ENCODE peak calls at places on chromosomes 13 and 19, in six cellular contexts. A is frontal cortex; K is stimulated activated CD4-positive, alpha-beta T cell treated with anti-CD3 and anti-CD28 coated beads, Interleukin-4, amount 100 ng/mL, for 1 hour; J is CD8-positive, alpha-beta memory T cell; V is mucosa of descending colon; H is A549. E is an unnamed sample.

GRCh38 chr13:31950121-31950810 is 81.3 kb upstream of the FRY start:
- DNase-seq in A (no peak), K (no peak), J (no peak), V (no peak), H (no peak), E (no peak)

GRCh38 chr13:27622102-27622820 is 569 bp downstream of the POLR1D start:
- DNase-seq in A (no peak), K (no peak), J (peak), V (no peak), H (no peak), E (no peak)

GRCh38 chr13:99774644-99775043 is 196.9 kb downstream of the ZIC5 start:
- DNase-seq in A (no peak), K (no peak), J (no peak), V (no peak), H (no peak), E (no peak)

GRCh38 chr13:21511841-21512240 is 52.7 kb upstream of the ZDHHC20 start:
- DNase-seq in A (no peak), K (no peak), J (no peak), V (no peak), H (no peak), E (no peak)

GRCh38 chr13:43822969-43823368 is 36.2 kb upstream of the ENOX1 start:
- DNase-seq in A (no peak), K (no peak), J (no peak), V (no peak), H (no peak), E (no peak)

GRCh38 chr19:45564131-45564780 is 20.3 kb downstream of the OPA3 start:
- DNase-seq in A (no peak), K (no peak), J (no peak), V (no peak), H (no peak), E (no peak)

GRCh38 chr13:48233097-48233885 is at the start of gene ITM2B:
- DNase-seq in A (peak), K (peak), J (peak), V (peak), H (peak), E (peak)

GRCh38 chr13:25415196-25415595 is 43.4 kb downstream of the ATP8A2 start:
- DNase-seq in A (no peak), K (no peak), J (no peak), V (no peak), H (no peak), E (no peak)

GRCh38 chr13:69571606-69572323 is 535.9 kb upstream of the ATXN8OS start:
- DNase-seq in A (no peak), K (no peak), J (no peak), V (no peak), H (no peak), E (no peak)

GRCh38 chr13:109807345-109807744 is 21.0 kb upstream of the IRS2 start:
- DNase-seq in A (no peak), K (no peak), J (no peak), V (no peak), H (no peak), E (no peak)

GRCh38 chr19:42433503-42434260 is 6.5 kb upstream of the LIPE start:
- DNase-seq in A (no peak), K (peak), J (peak), V (peak), H (peak), E (peak)

GRCh38 chr13:86002921-86003488 is 203.8 kb upstream of the SLITRK6 start:
- DNase-seq in A (no peak), K (no peak), J (no peak), V (no peak), H (no peak), E (no peak)

GRCh38 chr13:107422421-107422820 is 792.9 kb downstream of the LIG4 start:
- DNase-seq in A (no peak), K (no peak), J (no peak), V (no peak), H (no peak), E (no peak)

GRCh38 chr13:100014621-100015020 is 33.0 kb downstream of the ZIC2 start:
- DNase-seq in A (no peak), K (no peak), J (no peak), V (no peak), H (no peak), E (no peak)

GRCh38 chr19:47663911-47664771 is 49.1 kb upstream of the EHD2 start:
- DNase-seq in A (no peak), K (no peak), J (no peak), V (no peak), H (peak), E (peak)

GRCh38 chr19:40162104-40162503 is 29.1 kb upstream of the MAP3K10 start:
- DNase-seq in A (no peak), K (no peak), J (no peak), V (no peak), H (no peak), E (no peak)

GRCh38 chr13:19153782-19154450 is 27.7 kb downstream of the TUBA3C start:
- DNase-seq in A (no peak), K (no peak), J (no peak), V (no peak), H (no peak), E (no peak)

GRCh38 chr13:19181621-19182485 is at the start of gene TUBA3C:
- DNase-seq in A (no peak), K (no peak), J (no peak), V (no peak), H (no peak), E (no peak)

GRCh38 chr13:109998808-109999528 is 212.6 kb upstream of the IRS2 start:
- DNase-seq in A (no peak), K (no peak), J (no peak), V (no peak), H (peak), E (no peak)

GRCh38 chr13:89363144-89363543 is 1692.0 kb downstream of the SLITRK5 start:
- DNase-seq in A (no peak), K (no peak), J (no peak), V (peak), H (no peak), E (no peak)

GRCh38 chr19:3029070-3029923 is at the start of gene TLE2:
- DNase-seq in A (peak), K (no peak), J (no peak), V (no peak), H (no peak), E (no peak)

GRCh38 chr19:58518261-58519086 is 1.1 kb downstream of the ZBTB45 start:
- DNase-seq in A (no peak), K (no peak), J (no peak), V (peak), H (no peak), E (no peak)

GRCh38 chr19:1657632-1658445 is 5.4 kb upstream of the TCF3 start:
- DNase-seq in A (no peak), K (no peak), J (no peak), V (peak), H (no peak), E (no peak)

GRCh38 chr13:110957181-110957884 is 42.5 kb upstream of the ANKRD10 start:
- DNase-seq in A (no peak), K (no peak), J (no peak), V (no peak), H (no peak), E (no peak)

GRCh38 chr13:28564030-28564429 is 69.1 kb upstream of the FLT1 start:
- DNase-seq in A (no peak), K (no peak), J (no peak), V (peak), H (no peak), E (no peak)

GRCh38 chr13:110812111-110812868 is 98.8 kb downstream of the ING1 start:
- DNase-seq in A (no peak), K (no peak), J (no peak), V (no peak), H (no peak), E (no peak)

GRCh38 chr13:79227418-79227817 is 178.6 kb downstream of the RBM26 start:
- DNase-seq in A (no peak), K (no peak), J (no peak), V (no peak), H (no peak), E (no peak)

GRCh38 chr19:44677019-44677809 is 5.9 kb downstream of the CEACAM19 start:
- DNase-seq in A (no peak), K (no peak), J (no peak), V (no peak), H (peak), E (no peak)

GRCh38 chr13:51887441-51887840 is 25.7 kb downstream of the CCDC70 start:
- DNase-seq in A (no peak), K (no peak), J (no peak), V (no peak), H (no peak), E (no peak)

GRCh38 chr19:5436101-5436947 is 18.9 kb upstream of the ZNRF4 start:
- DNase-seq in A (no peak), K (peak), J (no peak), V (no peak), H (peak), E (no peak)

GRCh38 chr19:17114414-17114831 is 38.8 kb downstream of the MYO9B start:
- DNase-seq in A (no peak), K (no peak), J (no peak), V (no peak), H (no peak), E (no peak)

GRCh38 chr19:1813197-1813836 is 1.2 kb upstream of the ATP8B3 start:
- DNase-seq in A (no peak), K (no peak), J (no peak), V (no peak), H (no peak), E (no peak)

GRCh38 chr19:3576696-3577443 is 4.1 kb downstream of the HMG20B start:
- DNase-seq in A (peak), K (no peak), J (no peak), V (peak), H (no peak), E (peak)

GRCh38 chr13:94711561-94712286 is 621 bp downstream of the SOX21 start:
- DNase-seq in A (peak), K (no peak), J (no peak), V (no peak), H (no peak), E (no peak)

GRCh38 chr19:50313812-50314536 is 15.2 kb downstream of the KCNC3 start:
- DNase-seq in A (no peak), K (no peak), J (no peak), V (peak), H (no peak), E (no peak)

GRCh38 chr13:24727731-24728601 is 36.0 kb upstream of the RNF17 start:
- DNase-seq in A (peak), K (peak), J (peak), V (no peak), H (peak), E (no peak)

GRCh38 chr13:22047082-22047784 is 376.4 kb downstream of the FGF9 start:
- DNase-seq in A (no peak), K (no peak), J (no peak), V (no peak), H (no peak), E (no peak)

GRCh38 chr19:52963229-52963760 is 614 bp upstream of the ZNF816 start:
- DNase-seq in A (no peak), K (peak), J (no peak), V (peak), H (no peak), E (no peak)